ENCODE peak calls at places on chromosomes 3 and 15, in seven cellular contexts. Z is GM12865; B is SIG-M5; E is ecto neural progenitor cell; Q is activated effector memory CD4-positive, alpha-beta T cell treated with anti-CD3 and anti-CD28 coated beads, Interleukin-2, amount 50 U/mL, for 16 hours; J is effector CD4-positive, alpha-beta T cell; U is EH. Y is an unnamed sample.

GRCh38 chr3:89467886-89468479 is 360.6 kb downstream of the EPHA3 start:
- DNase-seq in J (no peak), Z (no peak), B (no peak), E (no peak), U (no peak), Q (no peak), Y (no peak)

GRCh38 chr3:50542177-50543034 is 25.1 kb downstream of the C3orf18 start:
- DNase-seq in E (peak), B (no peak), J (peak), Z (peak), Q (peak), U (peak), Y (peak)

GRCh38 chr3:66442254-66443249 is 58.3 kb downstream of the LRIG1 start:
- DNase-seq in U (peak), Z (no peak), B (no peak), E (no peak), J (no peak), Q (no peak), Y (peak)

GRCh38 chr3:149572796-149573414 is 84.9 kb downstream of the WWTR1 start:
- DNase-seq in Z (no peak), Q (no peak), B (no peak), J (no peak), U (peak), E (no peak), Y (no peak)

GRCh38 chr15:74892931-74893330 is 3.1 kb downstream of the MPI start:
- DNase-seq in U (no peak), E (no peak), Q (no peak), J (no peak), B (no peak), Z (no peak), Y (no peak)

GRCh38 chr3:122786067-122786466 is 7.6 kb downstream of the HSPBAP1 start:
- DNase-seq in Z (no peak), U (peak), B (no peak), J (no peak), E (no peak), Q (no peak), Y (no peak)

GRCh38 chr3:112974894-112975293 is at the start of gene CD200R1:
- DNase-seq in U (no peak), Q (no peak), Z (no peak), B (no peak), J (no peak), E (no peak), Y (no peak)

GRCh38 chr3:50211930-50212329 is 6.9 kb downstream of the SLC38A3 start:
- DNase-seq in E (no peak), Q (no peak), J (no peak), U (peak), B (no peak), Z (no peak), Y (no peak)

GRCh38 chr3:96101013-96101412 is 713.4 kb upstream of the EPHA6 start:
- DNase-seq in J (no peak), U (no peak), B (no peak), E (no peak), Q (no peak), Z (no peak), Y (no peak)

GRCh38 chr15:63998489-63998888 is 47.8 kb downstream of the DAPK2 start:
- DNase-seq in B (no peak), E (no peak), Z (peak), U (no peak), Q (no peak), J (no peak), Y (no peak)

GRCh38 chr3:40068647-40069046 is 240.9 kb upstream of the EIF1B start:
- DNase-seq in J (no peak), E (no peak), Q (no peak), B (no peak), Z (no peak), U (no peak), Y (no peak)

GRCh38 chr15:77030928-77031375 is 36.0 kb downstream of the PSTPIP1 start:
- DNase-seq in U (no peak), Z (no peak), B (no peak), Q (no peak), J (no peak), E (peak), Y (no peak)

GRCh38 chr3:13114811-13115615 is 41.8 kb upstream of the IQSEC1 start:
- DNase-seq in U (no peak), E (no peak), Q (peak), J (no peak), Z (no peak), B (no peak), Y (no peak)

GRCh38 chr3:180072786-180073185 is 36.0 kb upstream of the PEX5L start:
- DNase-seq in U (no peak), J (no peak), Z (no peak), E (no peak), Q (no peak), B (no peak), Y (no peak)

GRCh38 chr3:195416795-195417194 is 26.0 kb downstream of the ACAP2 start:
- DNase-seq in B (no peak), Z (no peak), E (no peak), U (no peak), Q (no peak), J (no peak), Y (no peak)

GRCh38 chr3:128701342-128702212 is 24.4 kb upstream of the RAB7A start:
- DNase-seq in J (no peak), U (no peak), Z (no peak), Q (no peak), B (no peak), E (no peak), Y (no peak)

GRCh38 chr3:10219737-10220136 is 28.5 kb upstream of the TATDN2 start:
- DNase-seq in Q (no peak), J (no peak), U (no peak), Z (no peak), E (no peak), B (no peak), Y (no peak)

GRCh38 chr3:139322346-139322745 is 21.5 kb upstream of the MRPS22 start:
- DNase-seq in Z (no peak), J (no peak), E (no peak), U (no peak), B (no peak), Q (no peak), Y (no peak)

GRCh38 chr3:149343951-149344350 is 10.5 kb upstream of the TM4SF18 start:
- DNase-seq in Q (no peak), E (no peak), J (no peak), B (no peak), Z (peak), U (no peak), Y (no peak)

GRCh38 chr3:39249453-39250115 is 30.3 kb downstream of the CX3CR1 start:
- DNase-seq in Z (peak), J (no peak), E (peak), U (peak), Q (no peak), B (no peak), Y (no peak)

GRCh38 chr3:131283862-131284261 is 97.7 kb upstream of the NUDT16 start:
- DNase-seq in U (no peak), J (no peak), Q (no peak), E (no peak), B (no peak), Z (no peak), Y (no peak)

Y was measured in glutamatergic neuron.